ENCODE peak calls at places on chromosomes 13 and 19, in six cellular contexts. V, I, X, W, M and E are unnamed samples.
A peak's percentile ranks its signal among the peaks of the same experiment; 100 is the strongest.

GRCh38 chr19:50046649-50047503 is 21.1 kb downstream of the ZNF473 start:
- DNase-seq in V (peak; percentile 25), I (peak; percentile 30), X (peak; percentile 43), W (peak; percentile 87), M (no peak), E (peak; percentile 71)

GRCh38 chr19:50516456-50516855 is 2.7 kb upstream of the ASPDH start:
- DNase-seq in V (no peak), I (no peak), X (no peak), W (no peak), M (no peak), E (no peak)

GRCh38 chr19:18294467-18294864 is 13.0 kb upstream of the JUND start:
- DNase-seq in V (no peak), I (peak; percentile 81), X (peak; percentile 41), W (peak; percentile 92), M (no peak), E (no peak)

GRCh38 chr13:106532111-106532929 is 3.1 kb downstream of the EFNB2 start:
- DNase-seq in V (peak; percentile 13), I (no peak), X (no peak), W (no peak), M (no peak), E (peak; percentile 55)

GRCh38 chr13:30108913-30109237 is 198.5 kb downstream of the KATNAL1 start:
- DNase-seq in V (no peak), I (no peak), X (peak; percentile 87), W (no peak), M (no peak), E (no peak)

GRCh38 chr19:2771786-2772674 is 11.0 kb downstream of the SGTA start:
- DNase-seq in V (no peak), I (no peak), X (no peak), W (no peak), M (no peak), E (no peak)

GRCh38 chr19:1942078-1942933 is 1.3 kb downstream of the CSNK1G2 start:
- DNase-seq in V (peak; percentile 81), I (peak; percentile 58), X (peak; percentile 78), W (peak; percentile 95), M (peak; percentile 81), E (peak; percentile 88)

GRCh38 chr19:40989453-40989852 is 1.6 kb upstream of the CYP2B6 start:
- DNase-seq in V (no peak), I (no peak), X (no peak), W (peak; percentile 49), M (no peak), E (no peak)

GRCh38 chr19:38049105-38049649 is 142.2 kb downstream of the SIPA1L3 start:
- DNase-seq in V (no peak), I (peak; percentile 18), X (no peak), W (no peak), M (no peak), E (no peak)

GRCh38 chr13:37715606-37716015 is 117.0 kb upstream of the POSTN start:
- DNase-seq in V (no peak), I (no peak), X (no peak), W (no peak), M (no peak), E (peak; percentile 55)

GRCh38 chr19:43675269-43675879 is 5.4 kb upstream of the PLAUR start:
- DNase-seq in V (no peak), I (no peak), X (peak; percentile 71), W (no peak), M (peak; percentile 43), E (peak; percentile 17)

GRCh38 chr13:40981361-40981760 is 37.8 kb downstream of the ELF1 start:
- DNase-seq in V (no peak), I (no peak), X (no peak), W (no peak), M (no peak), E (no peak)

GRCh38 chr19:46080561-46080960 is 39.8 kb upstream of the IGFL4 start:
- DNase-seq in V (peak; percentile 69), I (no peak), X (no peak), W (no peak), M (no peak), E (peak; percentile 66)

GRCh38 chr13:33798023-33798422 is 19.9 kb upstream of the RFC3 start:
- DNase-seq in V (no peak), I (no peak), X (no peak), W (no peak), M (no peak), E (no peak)

GRCh38 chr19:48737360-48737998 is 2.9 kb downstream of the RASIP1 start:
- DNase-seq in V (no peak), I (no peak), X (no peak), W (no peak), M (no peak), E (no peak)

GRCh38 chr13:42574011-42574410 is at the start of gene TNFSF11:
- DNase-seq in V (no peak), I (no peak), X (no peak), W (no peak), M (no peak), E (no peak)

GRCh38 chr19:41541990-41542584 is 33.9 kb upstream of the CEACAM21 start:
- DNase-seq in V (no peak), I (peak; percentile 62), X (no peak), W (peak; percentile 91), M (no peak), E (peak; percentile 19)

GRCh38 chr13:30841161-30841560 is 64.9 kb upstream of the MEDAG start:
- DNase-seq in V (no peak), I (no peak), X (no peak), W (no peak), M (no peak), E (peak; percentile 19)

GRCh38 chr13:80562423-80562822 is 221.5 kb upstream of the SPRY2 start:
- DNase-seq in V (no peak), I (no peak), X (no peak), W (no peak), M (no peak), E (no peak)

GRCh38 chr19:49436381-49437017 is 4.8 kb downstream of the SLC17A7 start:
- DNase-seq in V (no peak), I (no peak), X (no peak), W (no peak), M (peak; percentile 50), E (no peak)

GRCh38 chr19:45878043-45878794 is 7.7 kb downstream of the IRF2BP1 start:
- DNase-seq in V (no peak), I (no peak), X (peak; percentile 51), W (no peak), M (no peak), E (no peak)

GRCh38 chr13:64662887-64663593 is 2567.1 kb downstream of the PCDH9 start:
- DNase-seq in V (no peak), I (no peak), X (no peak), W (no peak), M (no peak), E (no peak)

GRCh38 chr19:50728084-50728737 is 5.0 kb downstream of the CLEC11A start:
- DNase-seq in V (no peak), I (peak; percentile 17), X (peak; percentile 39), W (peak; percentile 93), M (peak; percentile 74), E (no peak)

GRCh38 chr13:96011291-96011875 is 41.8 kb downstream of the UGGT2 start:
- DNase-seq in V (no peak), I (no peak), X (no peak), W (no peak), M (no peak), E (peak; percentile 63)

GRCh38 chr13:113667771-113668490 is 912 bp downstream of the GRK1 start:
- DNase-seq in V (no peak), I (no peak), X (no peak), W (peak; percentile 79), M (no peak), E (no peak)

GRCh38 chr19:16587031-16588023 is 15.1 kb upstream of the SLC35E1 start:
- DNase-seq in V (no peak), I (peak; percentile 31), X (no peak), W (no peak), M (no peak), E (peak; percentile 38)

GRCh38 chr19:17999685-18000479 is 8.1 kb upstream of the ARRDC2 start:
- DNase-seq in V (no peak), I (no peak), X (no peak), W (no peak), M (no peak), E (no peak)

GRCh38 chr13:49314344-49314882 is 66.7 kb downstream of the CDADC1 start:
- DNase-seq in V (no peak), I (no peak), X (no peak), W (no peak), M (no peak), E (no peak)